ENCODE peak calls at places on chromosome 10, in six cellular contexts. P is LNCaP clone FGC, G is neural crest cell, R is activated T-cell treated with anti-CD3 and anti-CD28 coated beads for 1 hour, Q is upper lobe of left lung, M is NCI-H2081. F is an unnamed sample.

GRCh38 chr10:77004917-77005564 is 632.6 kb downstream of the KCNMA1 start:
- DNase-seq in P (peak; percentile 10), G (peak; percentile 52), R (no peak), Q (no peak), M (peak; percentile 12), F (no peak)

GRCh38 chr10:49500420-49500819 is 38.5 kb downstream of the ERCC6 start:
- DNase-seq in P (no peak), G (no peak), R (no peak), Q (no peak), M (peak; percentile 37), F (no peak)

GRCh38 chr10:80447618-80448190 is 6.4 kb upstream of the TSPAN14 start:
- DNase-seq in P (no peak), G (no peak), R (no peak), Q (no peak), M (no peak), F (no peak)

GRCh38 chr10:63166742-63167258 is 33.7 kb downstream of the NRBF2 start:
- DNase-seq in P (peak; percentile 73), G (peak; percentile 20), R (no peak), Q (no peak), M (peak; percentile 56), F (no peak)

GRCh38 chr10:52479567-52479966 is 165.5 kb downstream of the DKK1 start:
- DNase-seq in P (no peak), G (no peak), R (no peak), Q (no peak), M (no peak), F (no peak)

GRCh38 chr10:17233534-17233933 is 5.5 kb downstream of the VIM start:
- DNase-seq in P (no peak), G (no peak), R (no peak), Q (no peak), M (no peak), F (no peak)

GRCh38 chr10:34305189-34305588 is 509.9 kb downstream of the PARD3 start:
- DNase-seq in P (no peak), G (no peak), R (no peak), Q (peak; percentile 7), M (no peak), F (no peak)

GRCh38 chr10:100245484-100246220 is 16.3 kb upstream of the CHUK start:
- DNase-seq in P (no peak), G (no peak), R (no peak), Q (no peak), M (no peak), F (no peak)

GRCh38 chr10:127556911-127557310 is 7.8 kb downstream of the NPS start:
- DNase-seq in P (peak; percentile 19), G (peak; percentile 56), R (no peak), Q (no peak), M (no peak), F (peak; percentile 18)

GRCh38 chr10:89466599-89467035 is 52.2 kb downstream of the IFIT5 start:
- DNase-seq in P (peak; percentile 10), G (no peak), R (no peak), Q (no peak), M (no peak), F (no peak)

GRCh38 chr10:95469251-95469650 is 91.9 kb downstream of the SORBS1 start:
- DNase-seq in P (no peak), G (no peak), R (no peak), Q (no peak), M (no peak), F (no peak)

GRCh38 chr10:15742831-15743230 is 23.1 kb upstream of the ITGA8 start:
- DNase-seq in P (no peak), G (no peak), R (no peak), Q (no peak), M (no peak), F (no peak)

GRCh38 chr10:7773845-7774801 is 13.7 kb downstream of the KIN start:
- DNase-seq in P (peak; percentile 88), G (no peak), R (no peak), Q (no peak), M (peak; percentile 54), F (peak; percentile 28)

GRCh38 chr10:21737061-21737460 is 203.0 kb downstream of the MLLT10 start:
- DNase-seq in P (no peak), G (no peak), R (no peak), Q (no peak), M (no peak), F (no peak)

GRCh38 chr10:32995751-32996150 is 37.7 kb upstream of the ITGB1 start:
- DNase-seq in P (no peak), G (no peak), R (no peak), Q (no peak), M (no peak), F (no peak)

GRCh38 chr10:91590904-91591791 is 41.7 kb downstream of the PPP1R3C start:
- DNase-seq in P (no peak), G (no peak), R (no peak), Q (no peak), M (no peak), F (peak; percentile 36)

GRCh38 chr10:101575580-101576228 is 12.4 kb downstream of the POLL start:
- DNase-seq in P (no peak), G (no peak), R (no peak), Q (no peak), M (no peak), F (no peak)

GRCh38 chr10:5858811-5859210 is 30.9 kb downstream of the ANKRD16 start:
- DNase-seq in P (no peak), G (no peak), R (no peak), Q (no peak), M (no peak), F (no peak)

GRCh38 chr10:60203993-60204618 is 185.6 kb downstream of the ANK3 start:
- DNase-seq in P (no peak), G (peak; percentile 6), R (no peak), Q (no peak), M (no peak), F (no peak)

GRCh38 chr10:37948210-37948609 is 28.2 kb downstream of the ZNF25 start:
- DNase-seq in P (no peak), G (no peak), R (no peak), Q (no peak), M (no peak), F (no peak)

GRCh38 chr10:44326474-44327030 is 58.3 kb downstream of the CXCL12 start:
- DNase-seq in P (no peak), G (no peak), R (no peak), Q (no peak), M (no peak), F (no peak)

GRCh38 chr10:19812976-19813375 is 3.3 kb upstream of the PLXDC2 start:
- DNase-seq in P (no peak), G (no peak), R (no peak), Q (no peak), M (no peak), F (no peak)

GRCh38 chr10:33927347-33927746 is 592.9 kb upstream of the NRP1 start:
- DNase-seq in P (no peak), G (no peak), R (no peak), Q (no peak), M (no peak), F (no peak)

GRCh38 chr10:98567396-98567795 is 120.7 kb upstream of the HPS1 start:
- DNase-seq in P (no peak), G (no peak), R (no peak), Q (no peak), M (no peak), F (no peak)

GRCh38 chr10:46525177-46525823 is 31.2 kb downstream of the GPRIN2 start:
- DNase-seq in P (no peak), G (no peak), R (no peak), Q (no peak), M (no peak), F (no peak)

GRCh38 chr10:24849537-24850299 is 102.7 kb downstream of the PRTFDC1 start:
- DNase-seq in P (no peak), G (no peak), R (no peak), Q (no peak), M (peak; percentile 42), F (no peak)

GRCh38 chr10:52631146-52631545 is 141.4 kb downstream of the MBL2 start:
- DNase-seq in P (no peak), G (no peak), R (no peak), Q (no peak), M (no peak), F (no peak)

GRCh38 chr10:6722616-6723004 is 142.5 kb upstream of the PRKCQ start:
- DNase-seq in P (no peak), G (no peak), R (no peak), Q (no peak), M (no peak), F (no peak)

GRCh38 chr10:122019414-122019975 is 30.5 kb downstream of the TACC2 start:
- DNase-seq in P (peak; percentile 68), G (no peak), R (no peak), Q (peak; percentile 77), M (peak; percentile 47), F (no peak)

GRCh38 chr10:119413738-119414611 is 128.5 kb downstream of the RGS10 start:
- DNase-seq in P (no peak), G (no peak), R (no peak), Q (peak; percentile 85), M (no peak), F (peak; percentile 66)

GRCh38 chr10:4243651-4244050 is 458.6 kb upstream of the KLF6 start:
- DNase-seq in P (no peak), G (no peak), R (no peak), Q (no peak), M (no peak), F (no peak)

GRCh38 chr10:97612386-97612785 is 20.9 kb downstream of the MORN4 start:
- DNase-seq in P (no peak), G (no peak), R (no peak), Q (no peak), M (no peak), F (peak; percentile 22)

GRCh38 chr10:84783909-84784308 is 455.5 kb downstream of the CCSER2 start:
- DNase-seq in P (no peak), G (no peak), R (no peak), Q (no peak), M (no peak), F (no peak)

GRCh38 chr10:74103560-74104248 is 46.9 kb downstream of the AP3M1 start:
- DNase-seq in P (no peak), G (no peak), R (no peak), Q (no peak), M (peak; percentile 7), F (no peak)

GRCh38 chr10:11631291-11631690 is 19.8 kb upstream of the USP6NL start:
- DNase-seq in P (no peak), G (no peak), R (no peak), Q (no peak), M (no peak), F (no peak)

GRCh38 chr10:13491747-13492360 is 37.0 kb downstream of the BEND7 start:
- DNase-seq in P (peak; percentile 97), G (no peak), R (no peak), Q (no peak), M (peak; percentile 55), F (no peak)

GRCh38 chr10:48461623-48462481 is 143.0 kb downstream of the ARHGAP22 start:
- DNase-seq in P (no peak), G (no peak), R (no peak), Q (no peak), M (no peak), F (no peak)

F was measured in heart right ventricle.